ENCODE peak calls at places on chromosomes 11 and 22, in five cellular contexts. T, N, U, V and L are unnamed samples.

GRCh38 chr11:6812391-6813005 is 13.0 kb upstream of the OR6A2 start:
- DNase-seq in T (no peak), N (no peak), U (no peak), V (no peak), L (no peak)

GRCh38 chr11:20443596-20443995 is 56.1 kb downstream of the PRMT3 start:
- DNase-seq in T (no peak), N (no peak), U (no peak), V (no peak), L (no peak)

GRCh38 chr22:21951931-21952465 is 650 bp downstream of the PPM1F start:
- DNase-seq in T (peak), N (no peak), U (peak), V (no peak), L (no peak)

GRCh38 chr22:45804986-45805325 is 133.3 kb downstream of the ATXN10 start:
- DNase-seq in T (no peak), N (no peak), U (no peak), V (no peak), L (no peak)

GRCh38 chr22:47340851-47341436 is 578.5 kb downstream of the TBC1D22A start:
- DNase-seq in T (no peak), N (no peak), U (no peak), V (no peak), L (peak)

GRCh38 chr22:25777870-25778269 is 35.9 kb downstream of the MYO18B start:
- DNase-seq in T (no peak), N (no peak), U (no peak), V (no peak), L (no peak)

GRCh38 chr11:117716652-117717440 is 80.2 kb downstream of the DSCAML1 start:
- DNase-seq in T (no peak), N (no peak), U (peak), V (no peak), L (no peak)

GRCh38 chr11:45161252-45162063 is 15.0 kb downstream of the PRDM11 start:
- DNase-seq in T (no peak), N (peak), U (peak), V (no peak), L (no peak)

GRCh38 chr11:3069425-3069824 is 12.2 kb upstream of the CARS1 start:
- DNase-seq in T (no peak), N (no peak), U (no peak), V (no peak), L (no peak)

GRCh38 chr11:34174411-34175041 is 69.1 kb downstream of the NAT10 start:
- DNase-seq in T (peak), N (peak), U (peak), V (peak), L (peak)

GRCh38 chr11:134170909-134171281 is 52.9 kb downstream of the NCAPD3 start:
- DNase-seq in T (no peak), N (no peak), U (no peak), V (no peak), L (no peak)

GRCh38 chr22:30610299-30610698 is 3.3 kb downstream of the TCN2 start:
- DNase-seq in T (peak), N (no peak), U (peak), V (no peak), L (no peak)

GRCh38 chr22:30205281-30206115 is 41.1 kb downstream of the LIF start:
- DNase-seq in T (no peak), N (peak), U (peak), V (peak), L (no peak)

GRCh38 chr11:12242926-12243325 is 132.5 kb downstream of the MICAL2 start:
- DNase-seq in T (no peak), N (no peak), U (no peak), V (no peak), L (no peak)

GRCh38 chr22:23251445-23252093 is 71.3 kb downstream of the BCR start:
- DNase-seq in T (no peak), N (no peak), U (no peak), V (no peak), L (no peak)

GRCh38 chr11:43845816-43846215 is 34.8 kb upstream of the ALKBH3 start:
- DNase-seq in T (no peak), N (no peak), U (no peak), V (no peak), L (no peak)

GRCh38 chr22:23764931-23765881 is 2.4 kb downstream of the C22orf15 start:
- DNase-seq in T (no peak), N (no peak), U (no peak), V (no peak), L (no peak)

GRCh38 chr11:19511413-19512183 is 201.0 kb upstream of the NAV2 start:
- DNase-seq in T (no peak), N (no peak), U (peak), V (no peak), L (no peak)

GRCh38 chr11:84398017-84398626 is 1112.0 kb upstream of the CCDC90B start:
- DNase-seq in T (no peak), N (no peak), U (no peak), V (no peak), L (no peak)

GRCh38 chr11:64146036-64146943 is 19.6 kb downstream of the MACROD1 start:
- DNase-seq in T (peak), N (no peak), U (no peak), V (no peak), L (peak)

GRCh38 chr22:49368976-49369725 is 458.5 kb downstream of the BRD1 start:
- DNase-seq in T (peak), N (no peak), U (peak), V (peak), L (peak)

GRCh38 chr11:76656571-76657081 is 13.9 kb downstream of the LRRC32 start:
- DNase-seq in T (peak), N (no peak), U (peak), V (peak), L (no peak)

GRCh38 chr11:1783725-1784529 is 20.2 kb upstream of the CTSD start:
- DNase-seq in T (no peak), N (no peak), U (no peak), V (no peak), L (no peak)

GRCh38 chr11:2305140-2305861 is 3.5 kb downstream of the TSPAN32 start:
- DNase-seq in T (peak), N (peak), U (peak), V (peak), L (peak)

GRCh38 chr22:38257170-38257569 is 15.6 kb downstream of the TMEM184B start:
- DNase-seq in T (no peak), N (no peak), U (peak), V (no peak), L (no peak)

GRCh38 chr11:37110383-37110782 is 512.3 kb upstream of the RAG2 start:
- DNase-seq in T (no peak), N (no peak), U (no peak), V (no peak), L (no peak)

GRCh38 chr22:43272869-43273318 is 70.3 kb downstream of the SCUBE1 start:
- DNase-seq in T (no peak), N (no peak), U (no peak), V (no peak), L (no peak)

GRCh38 chr11:81705283-81705682 is 1028.4 kb downstream of the FAM181B start:
- DNase-seq in T (no peak), N (no peak), U (no peak), V (no peak), L (no peak)

GRCh38 chr22:20436309-20437252 is 1.0 kb downstream of the SCARF2 start:
- DNase-seq in T (peak), N (peak), U (peak), V (no peak), L (no peak)

GRCh38 chr11:44943118-44943517 is 7.6 kb downstream of the TP53I11 start:
- DNase-seq in T (peak), N (no peak), U (no peak), V (no peak), L (no peak)

GRCh38 chr11:77557553-77557952 is 32.2 kb upstream of the AQP11 start:
- DNase-seq in T (no peak), N (no peak), U (no peak), V (no peak), L (peak)

GRCh38 chr11:420911-421321 is 6.1 kb upstream of the SIGIRR start:
- DNase-seq in T (no peak), N (no peak), U (no peak), V (no peak), L (no peak)

GRCh38 chr22:49749227-49749626 is 78.4 kb downstream of the BRD1 start:
- DNase-seq in T (no peak), N (no peak), U (no peak), V (no peak), L (no peak)

GRCh38 chr22:38082986-38083710 is 836 bp downstream of the SLC16A8 start:
- DNase-seq in T (no peak), N (no peak), U (no peak), V (no peak), L (no peak)

GRCh38 chr11:126059238-126059761 is 3.4 kb downstream of the CDON start:
- DNase-seq in T (no peak), N (no peak), U (no peak), V (no peak), L (no peak)

GRCh38 chr11:126062679-126063509 is at the start of gene CDON:
- DNase-seq in T (peak), N (peak), U (peak), V (peak), L (peak)

GRCh38 chr11:126063510-126063858 is 818 bp upstream of the CDON start:
- DNase-seq in T (no peak), N (no peak), U (no peak), V (no peak), L (no peak)

GRCh38 chr11:126060651-126061220 is 1.9 kb downstream of the CDON start:
- DNase-seq in T (no peak), N (no peak), U (no peak), V (no peak), L (no peak)

GRCh38 chr11:126061707-126062678 is 673 bp downstream of the CDON start:
- DNase-seq in T (peak), N (peak), U (peak), V (no peak), L (no peak)
- TF ChIP-seq CTCF in T (peak), N (peak), U (peak), V (no peak), L (peak)

GRCh38 chr11:56521955-56522354 is 21.1 kb downstream of the OR5M11 start:
- DNase-seq in T (no peak), N (no peak), U (no peak), V (no peak), L (no peak)
- TF ChIP-seq CTCF in T (no peak), N (no peak), U (no peak), V (no peak), L (peak)

DNA sequence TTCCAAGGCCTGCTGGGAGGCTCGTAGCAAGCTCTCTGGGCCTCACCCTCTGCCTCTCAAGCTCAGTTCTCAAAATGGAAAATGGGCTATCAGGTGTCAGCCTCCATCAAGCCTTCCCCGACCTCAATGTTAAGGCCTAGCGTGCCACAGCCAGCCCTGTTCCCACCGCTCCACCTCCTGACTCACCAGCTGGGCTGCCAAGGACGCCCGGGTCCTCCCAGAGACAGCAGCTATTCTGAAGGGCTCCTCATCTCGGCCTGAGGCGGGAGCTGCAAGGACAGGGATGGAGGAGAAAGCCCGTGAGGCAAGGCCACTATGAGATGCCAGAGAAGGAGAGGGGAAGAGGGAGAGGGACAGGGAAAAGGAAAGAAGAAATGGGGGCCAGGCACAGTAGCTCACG is 19.9 kb downstream of the ARAP1 start:
- DNase-seq in T (no peak), N (no peak), U (peak), V (no peak), L (no peak)
- TF ChIP-seq CTCF in T (no peak), N (no peak), U (no peak), V (no peak), L (no peak)

GRCh38 chr11:95088946-95089619 is 563 bp upstream of the ENDOD1 start:
- DNase-seq in T (no peak), N (no peak), U (no peak), V (peak), L (no peak)

GRCh38 chr11:95091663-95092062 is 2.0 kb downstream of the ENDOD1 start:
- DNase-seq in T (no peak), N (no peak), U (no peak), V (no peak), L (no peak)

GRCh38 chr11:95087171-95087570 is 2.5 kb upstream of the ENDOD1 start:
- DNase-seq in T (no peak), N (no peak), U (no peak), V (no peak), L (no peak)

GRCh38 chr11:95092549-95093324 is 3.1 kb downstream of the ENDOD1 start:
- DNase-seq in T (no peak), N (no peak), U (no peak), V (no peak), L (no peak)

GRCh38 chr11:95089620-95090542 is at the start of gene ENDOD1:
- DNase-seq in T (peak), N (peak), U (peak), V (peak), L (peak)
- TF ChIP-seq CTCF in T (peak), N (peak), U (no peak), V (no peak), L (peak)

GRCh38 chr11:66011239-66011784 is 496 bp upstream of the CST6 start:
- DNase-seq in T (peak), N (no peak), U (no peak), V (no peak), L (no peak)
- TF ChIP-seq CTCF in T (no peak), N (no peak), U (no peak), V (no peak), L (no peak)

DNA sequence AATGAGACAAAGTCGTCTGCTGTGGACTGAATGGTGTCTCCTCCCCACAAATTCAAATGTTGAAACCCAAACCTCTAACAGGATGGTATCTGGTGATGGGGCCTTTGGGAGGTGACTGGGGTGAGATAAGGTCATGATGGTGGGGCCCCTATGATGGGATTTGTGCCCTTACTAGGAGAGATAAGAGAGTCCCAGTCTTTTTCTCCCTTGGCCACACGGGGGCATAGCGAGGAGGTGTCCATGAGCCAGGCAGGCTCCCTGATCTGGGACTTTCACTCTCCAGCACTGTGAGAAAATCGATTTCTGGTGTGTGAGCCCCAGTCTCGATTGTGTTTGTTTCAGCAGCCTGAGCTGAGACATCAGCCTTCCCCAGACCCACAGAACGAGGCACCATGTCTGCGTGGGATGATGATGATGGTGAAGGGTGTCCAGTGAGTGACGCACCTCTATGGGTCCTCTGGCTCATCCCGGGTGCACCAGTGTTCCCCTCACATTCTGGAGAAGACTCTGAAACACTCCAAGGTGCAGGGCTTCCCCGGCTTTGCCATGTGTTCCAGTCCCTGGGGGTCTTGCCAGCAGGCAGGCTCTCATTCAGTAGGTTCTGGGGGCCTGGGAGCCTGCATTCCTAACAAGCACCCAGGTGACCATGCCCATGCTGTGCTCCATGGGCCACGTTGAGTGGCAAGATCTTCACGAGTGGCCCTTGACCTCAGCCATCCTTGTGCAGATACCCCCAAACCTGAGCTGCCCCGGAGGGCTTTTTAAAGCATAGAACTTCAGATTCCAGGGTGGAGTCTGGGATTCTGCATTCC is 363.0 kb downstream of the CTTN start:
- DNase-seq in T (no peak), N (no peak), U (no peak), V (no peak), L (no peak)
- TF ChIP-seq CTCF in T (no peak), N (no peak), U (no peak), V (no peak), L (no peak)

DNA sequence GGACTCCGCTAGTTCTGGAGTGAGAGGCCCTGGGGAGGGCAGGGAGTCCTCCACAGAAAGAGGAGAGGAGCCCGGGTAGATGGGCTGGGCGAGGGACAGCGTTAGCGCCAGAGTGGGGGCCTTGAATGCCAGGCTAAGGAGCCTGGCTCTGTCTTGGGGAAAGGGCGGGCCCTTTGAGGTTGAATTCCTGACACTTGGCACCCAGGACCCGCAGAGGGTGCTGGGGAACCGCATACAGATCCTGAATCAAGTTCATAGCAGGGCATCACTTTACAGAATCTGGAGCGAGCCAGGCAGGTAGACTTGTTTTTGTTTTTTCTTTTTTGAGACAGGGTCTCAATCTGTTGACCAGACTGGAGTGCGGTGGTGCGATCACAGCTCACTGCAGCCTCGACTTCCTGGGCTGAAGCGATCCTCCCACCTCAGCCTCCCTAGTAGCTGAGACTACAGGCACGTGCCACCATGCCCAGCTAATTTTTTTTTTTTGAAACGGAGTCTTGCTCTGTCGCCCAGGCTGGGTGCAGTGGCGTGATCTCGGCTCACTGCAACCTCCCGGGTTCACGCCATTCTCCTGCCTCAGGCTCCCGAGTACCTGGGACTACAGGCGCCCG is 6.0 kb downstream of the CARNS1 start:
- DNase-seq in T (no peak), N (no peak), U (no peak), V (no peak), L (no peak)
- TF ChIP-seq CTCF in T (no peak), N (no peak), U (no peak), V (no peak), L (no peak)

GRCh38 chr11:70796601-70797000 is 398.3 kb downstream of the CTTN start:
- DNase-seq in T (no peak), N (no peak), U (no peak), V (no peak), L (no peak)
- TF ChIP-seq CTCF in T (no peak), N (no peak), U (no peak), V (no peak), L (no peak)

GRCh38 chr11:120512727-120513435 is 1.3 kb downstream of the GRIK4 start:
- DNase-seq in T (no peak), N (no peak), U (no peak), V (peak), L (no peak)
- TF ChIP-seq CTCF in T (no peak), N (no peak), U (no peak), V (no peak), L (peak)

GRCh38 chr22:27687984-27688545 is 113.5 kb downstream of the MN1 start:
- DNase-seq in T (no peak), N (no peak), U (no peak), V (no peak), L (no peak)
- TF ChIP-seq CTCF in T (no peak), N (no peak), U (no peak), V (no peak), L (no peak)